ENCODE peak calls at places on chromosomes 6 and 20, in seven cellular contexts. H, V, E, B, S, J and I are unnamed samples.

GRCh38 chr20:25623225-25623735 is 534 bp downstream of the NANP start:
- DNase-seq in H (peak), V (no peak), E (peak), B (peak), S (peak), J (peak), I (peak)

GRCh38 chr6:90219168-90219985 is 77.3 kb downstream of the BACH2 start:
- DNase-seq in H (no peak), V (peak), E (peak), B (peak), S (peak), J (peak), I (peak)

GRCh38 chr6:30964075-30964474 is 19.4 kb upstream of the MUC21 start:
- DNase-seq in H (no peak), V (no peak), E (peak), B (no peak), S (no peak), J (no peak), I (no peak)

GRCh38 chr20:24708411-24709295 is 239.2 kb downstream of the SYNDIG1 start:
- DNase-seq in H (no peak), V (no peak), E (no peak), B (no peak), S (no peak), J (no peak), I (no peak)

GRCh38 chr6:13044390-13044789 is 283.9 kb downstream of the TBC1D7 start:
- DNase-seq in H (no peak), V (peak), E (peak), B (peak), S (peak), J (no peak), I (no peak)

GRCh38 chr20:32484221-32485125 is 100.7 kb downstream of the NOL4L start:
- DNase-seq in H (no peak), V (no peak), E (peak), B (peak), S (peak), J (peak), I (peak)

GRCh38 chr20:19820520-19821211 is 62.6 kb downstream of the RIN2 start:
- DNase-seq in H (no peak), V (no peak), E (peak), B (no peak), S (peak), J (no peak), I (no peak)

GRCh38 chr6:9647043-9647520 is 767.8 kb downstream of the TFAP2A start:
- DNase-seq in H (no peak), V (no peak), E (no peak), B (no peak), S (peak), J (no peak), I (no peak)

GRCh38 chr20:33770005-33770404 is 38.2 kb downstream of the ZNF341 start:
- DNase-seq in H (peak), V (no peak), E (no peak), B (no peak), S (no peak), J (no peak), I (no peak)

GRCh38 chr6:14758421-14759043 is 487.3 kb upstream of the JARID2 start:
- DNase-seq in H (no peak), V (no peak), E (no peak), B (no peak), S (no peak), J (no peak), I (peak)

GRCh38 chr20:31856516-31856915 is 11.1 kb upstream of the FOXS1 start:
- DNase-seq in H (no peak), V (no peak), E (no peak), B (no peak), S (no peak), J (no peak), I (no peak)

GRCh38 chr6:52510213-52510562 is 66.7 kb downstream of the TRAM2 start:
- DNase-seq in H (no peak), V (no peak), E (no peak), B (no peak), S (no peak), J (no peak), I (no peak)

GRCh38 chr6:143125896-143126573 is 65.3 kb downstream of the AIG1 start:
- DNase-seq in H (no peak), V (no peak), E (peak), B (peak), S (peak), J (no peak), I (no peak)

GRCh38 chr6:163793584-163793983 is 379.1 kb downstream of the QKI start:
- DNase-seq in H (no peak), V (peak), E (peak), B (peak), S (peak), J (no peak), I (no peak)

GRCh38 chr6:129030231-129030630 is 147.3 kb downstream of the LAMA2 start:
- DNase-seq in H (no peak), V (no peak), E (no peak), B (no peak), S (no peak), J (no peak), I (no peak)

GRCh38 chr6:125020385-125020784 is 58.1 kb downstream of the RNF217 start:
- DNase-seq in H (no peak), V (peak), E (no peak), B (no peak), S (no peak), J (no peak), I (no peak)

GRCh38 chr6:137848672-137849071 is 18.4 kb upstream of the TNFAIP3 start:
- DNase-seq in H (no peak), V (peak), E (no peak), B (no peak), S (peak), J (no peak), I (no peak)

GRCh38 chr6:112044856-112045255 is 9.0 kb upstream of the CCN6 start:
- DNase-seq in H (no peak), V (peak), E (peak), B (peak), S (peak), J (no peak), I (no peak)

GRCh38 chr6:35473849-35474128 is 5.6 kb downstream of the RPL10A start:
- DNase-seq in H (no peak), V (no peak), E (peak), B (peak), S (peak), J (no peak), I (no peak)

GRCh38 chr20:9407805-9408421 is 106.5 kb upstream of the LAMP5 start:
- DNase-seq in H (no peak), V (peak), E (peak), B (peak), S (peak), J (peak), I (peak)

GRCh38 chr6:144013486-144013909 is 5.4 kb upstream of the PLAGL1 start:
- DNase-seq in H (peak), V (peak), E (peak), B (peak), S (peak), J (peak), I (peak)

GRCh38 chr20:24936526-24937407 is 12.3 kb upstream of the CST7 start:
- DNase-seq in H (no peak), V (no peak), E (no peak), B (no peak), S (no peak), J (no peak), I (no peak)

GRCh38 chr20:63176035-63176434 is 39.9 kb downstream of the YTHDF1 start:
- DNase-seq in H (no peak), V (no peak), E (no peak), B (no peak), S (no peak), J (no peak), I (peak)

GRCh38 chr6:126657556-126658129 is 317.7 kb downstream of the CENPW start:
- DNase-seq in H (no peak), V (peak), E (peak), B (no peak), S (peak), J (no peak), I (peak)

GRCh38 chr6:4358414-4359107 is 223.2 kb upstream of the ECI2 start:
- DNase-seq in H (peak), V (peak), E (peak), B (peak), S (peak), J (no peak), I (no peak)

GRCh38 chr20:44018684-44019637 is 104.3 kb downstream of the TOX2 start:
- DNase-seq in H (no peak), V (no peak), E (no peak), B (no peak), S (no peak), J (no peak), I (no peak)

GRCh38 chr6:122322824-122323223 is 76.6 kb upstream of the HSF2 start:
- DNase-seq in H (no peak), V (peak), E (peak), B (no peak), S (peak), J (no peak), I (no peak)

GRCh38 chr20:42352096-42352495 is 733.9 kb upstream of the CHD6 start:
- DNase-seq in H (no peak), V (no peak), E (no peak), B (no peak), S (no peak), J (no peak), I (no peak)

GRCh38 chr6:14270925-14271791 is 153.6 kb downstream of the CD83 start:
- DNase-seq in H (no peak), V (peak), E (peak), B (peak), S (peak), J (no peak), I (no peak)

GRCh38 chr6:52546678-52547077 is 30.2 kb downstream of the TRAM2 start:
- DNase-seq in H (no peak), V (no peak), E (no peak), B (no peak), S (no peak), J (no peak), I (peak)

GRCh38 chr20:19742974-19743649 is 14.9 kb upstream of the RIN2 start:
- DNase-seq in H (no peak), V (no peak), E (no peak), B (no peak), S (no peak), J (no peak), I (no peak)

GRCh38 chr6:154258064-154258757 is 98.4 kb downstream of the IPCEF1 start:
- DNase-seq in H (no peak), V (no peak), E (no peak), B (no peak), S (no peak), J (no peak), I (no peak)

GRCh38 chr6:104064876-104065275 is 794.8 kb downstream of the HACE1 start:
- DNase-seq in H (no peak), V (no peak), E (no peak), B (no peak), S (no peak), J (no peak), I (no peak)

GRCh38 chr6:3868544-3868943 is 19.4 kb downstream of the FAM50B start:
- DNase-seq in H (no peak), V (no peak), E (no peak), B (no peak), S (peak), J (no peak), I (no peak)

GRCh38 chr6:71533939-71534379 is 245.3 kb downstream of the OGFRL1 start:
- DNase-seq in H (no peak), V (peak), E (peak), B (peak), S (peak), J (no peak), I (peak)